ENCODE peak calls at places on chromosomes 4 and X, in six cellular contexts. A is K562, G is GM23338, N is H1, J is HepG2, B is GM12878. Z is an unnamed sample.

GRCh38 chr4:138689593-138689992 is 326.0 kb upstream of the NOCT start:
- DNase-seq in A (no peak), G (no peak), N (no peak), J (no peak), B (no peak), Z (no peak)

GRCh38 chrX:155857561-155857960 is 23.6 kb upstream of the VAMP7 start:
- DNase-seq in A (no peak), G (peak), N (no peak), J (no peak), B (no peak), Z (no peak)

GRCh38 chrX:119685225-119686066 is 7.5 kb downstream of the SEPTIN6 start:
- DNase-seq in A (no peak), G (no peak), N (no peak), J (no peak), B (no peak), Z (no peak)

GRCh38 chrX:120697053-120697452 is 67.2 kb upstream of the C1GALT1C1 start:
- DNase-seq in A (no peak), G (no peak), N (no peak), J (no peak), B (peak), Z (no peak)

GRCh38 chrX:148885203-148885602 is 384.8 kb downstream of the AFF2 start:
- DNase-seq in A (no peak), G (peak), N (no peak), J (no peak), B (no peak), Z (no peak)

GRCh38 chr4:164229255-164229654 is 524.7 kb upstream of the SMIM31 start:
- DNase-seq in A (no peak), G (no peak), N (no peak), J (no peak), B (no peak), Z (no peak)

GRCh38 chr4:3527101-3527913 is 4.9 kb downstream of the LRPAP1 start:
- DNase-seq in A (no peak), G (no peak), N (no peak), J (no peak), B (no peak), Z (peak)

GRCh38 chr4:127012549-127012948 is 620.2 kb upstream of the INTU start:
- DNase-seq in A (no peak), G (no peak), N (no peak), J (no peak), B (no peak), Z (no peak)

GRCh38 chrX:22378296-22378695 is 105.6 kb downstream of the CBLL2 start:
- DNase-seq in A (no peak), G (no peak), N (no peak), J (no peak), B (no peak), Z (no peak)

GRCh38 chr4:119246177-119246576 is 33.7 kb downstream of the USP53 start:
- DNase-seq in A (no peak), G (no peak), N (no peak), J (no peak), B (no peak), Z (no peak)

GRCh38 chrX:129653985-129654651 is 638 bp downstream of the APLN start:
- DNase-seq in A (no peak), G (peak), N (no peak), J (no peak), B (no peak), Z (peak)

GRCh38 chr4:15740764-15741404 is 37.2 kb upstream of the CD38 start:
- DNase-seq in A (no peak), G (no peak), N (no peak), J (peak), B (no peak), Z (no peak)

GRCh38 chr4:95504488-95504887 is 44.3 kb downstream of the UNC5C start:
- DNase-seq in A (no peak), G (no peak), N (no peak), J (no peak), B (no peak), Z (no peak)

GRCh38 chr4:82758701-82759685 is 39.6 kb downstream of the SCD5 start:
- DNase-seq in A (no peak), G (peak), N (no peak), J (no peak), B (no peak), Z (no peak)

GRCh38 chrX:49192722-49193328 is 6.7 kb upstream of the PRICKLE3 start:
- DNase-seq in A (peak), G (peak), N (no peak), J (no peak), B (no peak), Z (peak)

GRCh38 chr4:158768577-158769174 is at the start of gene FNIP2:
- DNase-seq in A (peak), G (peak), N (no peak), J (peak), B (no peak), Z (peak)

GRCh38 chrX:12494400-12495138 is 296.6 kb upstream of the PRPS2 start:
- DNase-seq in A (no peak), G (peak), N (no peak), J (no peak), B (no peak), Z (no peak)

GRCh38 chrX:12949927-12950656 is 24.8 kb upstream of the TMSB4X start:
- DNase-seq in A (peak), G (no peak), N (no peak), J (no peak), B (peak), Z (no peak)

GRCh38 chr4:81065446-81065845 is 34.9 kb downstream of the BMP3 start:
- DNase-seq in A (no peak), G (no peak), N (no peak), J (no peak), B (no peak), Z (no peak)

GRCh38 chrX:48966796-48967579 is 4.7 kb downstream of the KCND1 start:
- DNase-seq in A (no peak), G (no peak), N (no peak), J (no peak), B (no peak), Z (no peak)

GRCh38 chr4:107896158-107896645 is 35.1 kb upstream of the CYP2U1 start:
- DNase-seq in A (no peak), G (no peak), N (no peak), J (peak), B (no peak), Z (no peak)

GRCh38 chrX:153708415-153708814 is 15.8 kb downstream of the BCAP31 start:
- DNase-seq in A (peak), G (peak), N (no peak), J (peak), B (no peak), Z (peak)

GRCh38 chrX:150363561-150364346 is 637 bp downstream of the MAMLD1 start:
- DNase-seq in A (no peak), G (peak), N (no peak), J (no peak), B (no peak), Z (peak)

GRCh38 chrX:56803849-56804681 is 75.0 kb downstream of the NBDY start:
- DNase-seq in A (no peak), G (no peak), N (no peak), J (no peak), B (no peak), Z (no peak)

GRCh38 chr4:139773560-139774318 is 108.1 kb downstream of the MGST2 start:
- DNase-seq in A (no peak), G (no peak), N (no peak), J (no peak), B (no peak), Z (no peak)

GRCh38 chrX:113802837-113803236 is 781.0 kb upstream of the HTR2C start:
- DNase-seq in A (no peak), G (no peak), N (no peak), J (no peak), B (no peak), Z (no peak)

GRCh38 chrX:107107459-107107858 is 11.2 kb downstream of the RBM41 start:
- DNase-seq in A (no peak), G (no peak), N (no peak), J (no peak), B (no peak), Z (no peak)

GRCh38 chr4:132564920-132565319 is 584.2 kb upstream of the PCDH10 start:
- DNase-seq in A (no peak), G (peak), N (no peak), J (peak), B (no peak), Z (no peak)

GRCh38 chr4:182085051-182085480 is 158.1 kb upstream of the TENM3 start:
- DNase-seq in A (no peak), G (peak), N (peak), J (no peak), B (no peak), Z (no peak)

GRCh38 chr4:110107868-110108267 is 90.5 kb downstream of the ELOVL6 start:
- DNase-seq in A (no peak), G (no peak), N (no peak), J (no peak), B (no peak), Z (no peak)

GRCh38 chr4:143336828-143337599 is at the start of gene GAB1:
- DNase-seq in A (peak), G (peak), N (no peak), J (peak), B (no peak), Z (peak)

GRCh38 chr4:48093949-48094550 is 40.0 kb downstream of the TXK start:
- DNase-seq in A (no peak), G (peak), N (peak), J (no peak), B (no peak), Z (no peak)

GRCh38 chr4:98512918-98513317 is 145.5 kb downstream of the TSPAN5 start:
- DNase-seq in A (no peak), G (no peak), N (no peak), J (no peak), B (no peak), Z (no peak)

GRCh38 chr4:21780158-21780557 is 168.4 kb downstream of the KCNIP4 start:
- DNase-seq in A (no peak), G (no peak), N (no peak), J (no peak), B (no peak), Z (no peak)

GRCh38 chr4:30828290-30828926 is 108.2 kb downstream of the PCDH7 start:
- DNase-seq in A (no peak), G (no peak), N (no peak), J (no peak), B (no peak), Z (no peak)

GRCh38 chr4:58522765-58523382 is 1412.7 kb upstream of the IGFBP7 start:
- DNase-seq in A (no peak), G (no peak), N (no peak), J (no peak), B (no peak), Z (no peak)

GRCh38 chr4:13920901-13921300 is 293.4 kb upstream of the BOD1L1 start:
- DNase-seq in A (no peak), G (peak), N (peak), J (peak), B (no peak), Z (no peak)

GRCh38 chr4:188262464-188262863 is 123.2 kb downstream of the TRIML1 start:
- DNase-seq in A (no peak), G (no peak), N (no peak), J (no peak), B (no peak), Z (no peak)

GRCh38 chrX:26631385-26631784 is 415.4 kb downstream of the MAGEB5 start:
- DNase-seq in A (no peak), G (no peak), N (no peak), J (no peak), B (no peak), Z (no peak)

GRCh38 chr4:86961605-86962295 is 26.9 kb downstream of the AFF1 start:
- DNase-seq in A (peak), G (no peak), N (no peak), J (no peak), B (peak), Z (no peak)

GRCh38 chr4:150232029-150232428 is 153.8 kb downstream of the DCLK2 start:
- DNase-seq in A (no peak), G (no peak), N (no peak), J (no peak), B (no peak), Z (no peak)

GRCh38 chr4:150234246-150234645 is 156.0 kb downstream of the DCLK2 start:
- DNase-seq in A (no peak), G (no peak), N (no peak), J (no peak), B (no peak), Z (no peak)

GRCh38 chr4:150229538-150229937 is 151.3 kb downstream of the DCLK2 start:
- DNase-seq in A (no peak), G (no peak), N (no peak), J (no peak), B (no peak), Z (no peak)

GRCh38 chr4:150230556-150230955 is 152.3 kb downstream of the DCLK2 start:
- DNase-seq in A (no peak), G (no peak), N (no peak), J (no peak), B (no peak), Z (no peak)

GRCh38 chr4:150231108-150231770 is 153.0 kb downstream of the DCLK2 start:
- DNase-seq in A (no peak), G (no peak), N (no peak), J (no peak), B (no peak), Z (no peak)
- TF ChIP-seq CREB1 in A (no peak), G (no peak), N (no peak), J (no peak), B (no peak), Z (no peak)

DNA sequence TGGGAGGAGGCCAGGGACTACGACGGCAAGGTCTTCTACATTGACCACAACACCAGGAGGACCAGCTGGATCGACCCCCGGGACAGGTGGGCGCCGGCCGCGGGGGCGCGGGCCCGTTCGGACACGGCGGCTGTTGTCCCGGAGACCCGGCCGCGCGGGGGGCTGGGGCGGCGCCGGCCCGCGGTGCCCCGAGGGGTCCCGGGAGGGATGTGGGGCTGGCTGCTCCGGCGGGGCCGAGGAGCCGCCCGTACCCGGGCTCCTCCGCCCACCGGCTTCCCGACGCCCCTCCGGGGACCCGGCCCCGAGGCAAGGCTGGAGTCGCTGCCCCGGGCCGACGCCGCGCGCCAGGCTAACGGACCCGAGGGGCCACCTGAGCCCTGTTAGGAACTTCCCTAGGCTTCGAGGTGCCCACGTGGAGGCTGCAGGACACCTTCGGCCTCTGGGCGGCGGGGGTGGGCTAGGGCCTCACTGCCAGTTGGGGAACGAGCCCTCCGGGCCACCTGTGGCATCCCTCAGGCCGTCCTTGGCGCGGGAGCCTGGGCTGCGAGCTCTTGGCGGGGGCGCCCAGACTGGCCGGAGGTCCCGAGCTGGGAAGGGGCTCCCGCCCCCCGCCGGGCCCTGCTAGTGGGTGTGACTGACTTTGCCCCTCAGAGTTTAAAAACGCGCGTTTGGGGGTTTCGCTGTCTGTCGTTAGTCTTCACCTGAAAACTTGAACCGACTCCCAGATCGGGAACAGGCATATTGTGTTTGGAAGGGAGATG is 660 bp downstream of the WWC2 start:
- DNase-seq in A (peak), G (peak), N (no peak), J (peak), B (no peak), Z (peak)
- TF ChIP-seq CREB1 in A (no peak), G (no peak), N (no peak), J (no peak), B (no peak), Z (no peak)

GRCh38 chrX:72306851-72307645 is 1.3 kb upstream of the CITED1 start:
- DNase-seq in A (peak), G (peak), N (no peak), J (peak), B (no peak), Z (peak)
- TF ChIP-seq CREB1 in A (no peak), G (no peak), N (no peak), J (no peak), B (no peak), Z (no peak)

DNA sequence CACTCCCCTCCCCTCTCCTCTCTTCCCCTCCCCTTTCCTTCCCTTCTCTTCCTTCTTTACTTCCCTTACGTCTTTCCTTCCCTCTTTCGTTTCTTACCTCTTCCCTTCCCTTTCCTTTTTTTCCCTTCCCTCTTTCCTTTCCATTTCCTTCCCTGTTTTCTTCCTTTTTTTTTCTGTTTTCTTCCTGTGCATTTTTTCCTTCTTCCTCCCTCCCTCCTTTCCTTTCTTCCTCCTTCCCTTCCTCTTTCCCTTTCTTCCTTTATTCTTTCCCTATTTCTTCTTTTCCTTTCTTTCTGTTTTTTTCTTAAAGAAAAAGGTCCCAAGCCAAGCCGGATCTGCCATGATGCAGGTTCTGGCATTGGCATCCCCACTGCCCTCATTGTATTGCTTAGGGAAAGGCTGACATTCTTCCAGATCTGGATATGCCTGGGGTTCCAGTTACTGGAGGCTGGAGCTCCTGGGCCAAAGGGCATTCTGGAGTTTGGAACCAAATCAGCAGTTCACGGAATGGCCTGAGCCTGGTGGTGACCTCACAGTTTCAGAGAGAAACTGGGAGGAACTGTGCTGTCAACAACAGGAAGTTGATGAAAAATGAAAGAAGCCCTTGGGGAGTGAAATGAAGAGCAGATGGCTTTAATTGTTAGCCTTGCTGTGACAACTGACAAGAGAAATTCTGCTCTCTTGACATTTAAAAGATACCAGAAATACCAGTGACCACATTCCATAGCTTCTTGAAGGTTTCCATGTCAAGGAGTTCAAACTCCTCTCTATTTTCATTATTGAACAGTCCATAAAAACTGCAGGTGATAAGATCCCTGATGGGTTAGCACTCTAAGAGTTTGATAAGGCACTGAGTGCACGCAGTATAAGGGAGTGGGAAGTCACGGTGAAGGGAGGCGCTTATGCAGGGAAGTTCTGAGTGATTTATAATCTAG is 622.1 kb downstream of the SPRY1 start:
- DNase-seq in A (no peak), G (peak), N (no peak), J (peak), B (peak), Z (no peak)
- TF ChIP-seq CREB1 in A (no peak), G (no peak), N (no peak), J (no peak), B (peak), Z (no peak)

GRCh38 chr4:147480891-147481576 is at the start of gene EDNRA:
- DNase-seq in A (no peak), G (peak), N (no peak), J (no peak), B (no peak), Z (peak)
- TF ChIP-seq CREB1 in A (no peak), G (no peak), N (no peak), J (no peak), B (no peak), Z (no peak)

DNA sequence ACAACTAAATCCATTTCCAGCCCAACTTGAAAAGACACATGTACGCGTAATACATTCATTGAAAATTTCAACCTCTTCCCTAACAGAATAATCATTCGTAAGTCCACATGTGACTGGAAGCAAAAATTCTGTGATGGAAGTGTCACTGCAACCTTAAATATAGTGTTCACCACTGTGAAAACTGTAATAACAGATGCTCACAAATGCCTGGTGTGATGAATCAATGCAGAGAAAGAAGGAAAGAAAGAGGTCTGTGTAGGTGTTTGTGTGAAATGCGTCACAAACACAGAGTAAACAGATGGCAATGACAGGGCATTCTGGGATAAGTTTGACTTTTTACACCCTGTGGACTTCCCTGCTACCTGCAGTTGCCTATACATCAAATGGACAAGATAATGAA is 123.4 kb downstream of the EPHA5 start:
- DNase-seq in A (no peak), G (no peak), N (no peak), J (no peak), B (no peak), Z (no peak)
- TF ChIP-seq CREB1 in A (no peak), G (no peak), N (no peak), J (no peak), B (no peak), Z (no peak)

DNA sequence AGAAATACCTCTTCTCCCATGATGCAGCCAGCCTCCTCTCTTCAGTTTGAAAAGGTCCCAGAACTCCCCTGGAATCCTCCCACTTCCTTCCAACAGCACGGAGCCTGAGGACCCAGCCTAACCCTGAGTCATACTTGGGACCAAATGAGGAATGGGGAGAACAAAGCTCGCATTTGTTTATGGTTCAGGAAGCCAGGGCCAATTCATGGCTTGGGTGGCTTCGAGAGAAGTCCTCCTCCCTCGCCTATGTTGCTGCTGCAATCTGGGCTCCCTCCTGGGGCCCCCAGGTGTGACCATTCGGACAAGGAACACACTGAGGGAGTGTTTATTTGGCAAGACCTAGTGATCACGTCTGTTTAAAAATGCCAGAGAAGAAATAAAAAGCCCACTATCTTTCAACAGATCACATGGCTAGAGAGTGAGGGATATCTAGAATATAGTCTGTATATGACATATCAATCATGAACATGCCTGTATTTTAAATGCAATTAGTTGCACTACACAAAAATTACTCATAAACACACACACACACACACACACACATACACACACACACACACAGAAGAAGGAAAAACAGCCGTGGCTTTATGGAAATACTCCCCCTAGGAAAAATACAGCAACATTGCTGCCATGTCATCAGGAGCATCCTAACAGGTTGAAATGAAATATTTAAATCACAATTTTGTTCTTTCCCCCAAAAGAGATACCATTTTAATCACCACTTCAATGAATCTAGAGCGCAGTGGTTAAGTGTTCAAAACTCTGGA is 155.7 kb upstream of the MAP3K15 start:
- DNase-seq in A (no peak), G (peak), N (no peak), J (peak), B (no peak), Z (peak)
- TF ChIP-seq CREB1 in A (no peak), G (no peak), N (no peak), J (no peak), B (no peak), Z (no peak)